ENCODE peak calls at places on chromosomes 16 and 17, in five cellular contexts. W is left ventricle myocardium inferior, G is mucosa of descending colon, Y is NCI-H446 treated with DMSO at 0.1 percent for 48 hours, D is WTC11. L is an unnamed sample.

GRCh38 chr16:49701867-49702494 is 153.9 kb downstream of the ZNF423 start:
- DNase-seq in W (peak), G (peak), Y (peak), D (peak), L (peak)

GRCh38 chr17:83161298-83162034 is 82.1 kb downstream of the METRNL start:
- DNase-seq in W (no peak), G (no peak), Y (no peak), D (no peak), L (no peak)

GRCh38 chr17:56596741-56597494 is 3.4 kb downstream of the NOG start:
- DNase-seq in W (no peak), G (no peak), Y (no peak), D (peak), L (peak)

GRCh38 chr17:40058151-40058784 is 4.1 kb upstream of the MED24 start:
- DNase-seq in W (no peak), G (no peak), Y (no peak), D (no peak), L (no peak)

GRCh38 chr17:59785091-59785799 is 77.8 kb downstream of the VMP1 start:
- DNase-seq in W (no peak), G (no peak), Y (no peak), D (no peak), L (no peak)

GRCh38 chr17:33049781-33050414 is 58.3 kb downstream of the SPACA3 start:
- DNase-seq in W (no peak), G (peak), Y (no peak), D (peak), L (peak)

GRCh38 chr16:50702725-50703124 is 9.3 kb downstream of the NOD2 start:
- DNase-seq in W (no peak), G (no peak), Y (peak), D (no peak), L (no peak)

GRCh38 chr17:73401911-73402310 is 90.1 kb upstream of the CDC42EP4 start:
- DNase-seq in W (peak), G (no peak), Y (no peak), D (peak), L (peak)

GRCh38 chr17:17503566-17504130 is 7.5 kb upstream of the RASD1 start:
- DNase-seq in W (peak), G (no peak), Y (no peak), D (no peak), L (no peak)

GRCh38 chr16:11583171-11583570 is 3.5 kb downstream of the LITAF start:
- DNase-seq in W (no peak), G (no peak), Y (no peak), D (no peak), L (no peak)

GRCh38 chr16:81551821-81552304 is 107.3 kb downstream of the CMIP start:
- DNase-seq in W (peak), G (peak), Y (no peak), D (no peak), L (no peak)

GRCh38 chr17:27494192-27495091 is 38.2 kb downstream of the KSR1 start:
- DNase-seq in W (peak), G (peak), Y (no peak), D (no peak), L (peak)

GRCh38 chr16:73176577-73177013 is 128.7 kb upstream of the ZFHX3 start:
- DNase-seq in W (no peak), G (no peak), Y (no peak), D (no peak), L (no peak)

GRCh38 chr17:77476920-77477805 is 336.4 kb downstream of the SEC14L1 start:
- DNase-seq in W (peak), G (no peak), Y (peak), D (no peak), L (no peak)

GRCh38 chr16:22933173-22933572 is 119.2 kb downstream of the HS3ST2 start:
- DNase-seq in W (no peak), G (no peak), Y (no peak), D (no peak), L (no peak)

GRCh38 chr16:30894540-30895368 is 877 bp upstream of the BCL7C start:
- DNase-seq in W (no peak), G (no peak), Y (no peak), D (no peak), L (no peak)

GRCh38 chr17:79948406-79948917 is 87.2 kb downstream of the TBC1D16 start:
- DNase-seq in W (peak), G (peak), Y (no peak), D (no peak), L (no peak)

GRCh38 chr16:1870365-1871082 is 1.4 kb downstream of the MEIOB start:
- DNase-seq in W (no peak), G (no peak), Y (no peak), D (no peak), L (no peak)

GRCh38 chr17:4710693-4711634 is 532 bp downstream of the ARRB2 start:
- DNase-seq in W (no peak), G (no peak), Y (no peak), D (peak), L (no peak)

GRCh38 chr17:1746975-1747543 is 4.4 kb downstream of the SERPINF2 start:
- DNase-seq in W (no peak), G (peak), Y (no peak), D (no peak), L (peak)

GRCh38 chr17:62995377-62995885 is 29.4 kb downstream of the TANC2 start:
- DNase-seq in W (no peak), G (peak), Y (no peak), D (peak), L (peak)

GRCh38 chr16:81641403-81642106 is 137.5 kb upstream of the PLCG2 start:
- DNase-seq in W (no peak), G (no peak), Y (no peak), D (peak), L (peak)

GRCh38 chr17:31321481-31321880 is at the start of gene EVI2A:
- DNase-seq in W (no peak), G (no peak), Y (no peak), D (no peak), L (peak)

GRCh38 chr17:61863801-61864126 is 436 bp upstream of the BRIP1 start:
- DNase-seq in W (no peak), G (no peak), Y (no peak), D (no peak), L (no peak)

GRCh38 chr17:55722742-55723487 is at the start of gene TMEM100:
- DNase-seq in W (no peak), G (no peak), Y (no peak), D (no peak), L (peak)

GRCh38 chr17:8122923-8123694 is 797 bp downstream of the HES7 start:
- DNase-seq in W (no peak), G (no peak), Y (no peak), D (peak), L (peak)

GRCh38 chr16:89292443-89293078 is 75.1 kb downstream of the ZNF778 start:
- DNase-seq in W (no peak), G (no peak), Y (no peak), D (no peak), L (peak)

L was measured in GM23338.